ENCODE peak calls at places on chromosomes 11 and 22, in nine cellular contexts. M is posterior cingulate gyrus, V is endodermal cell, L is cardiac fibroblast, Y is gastrocnemius medialis, J is NCI-H1105, C is head of caudate nucleus, I is EL, Q is transverse colon. G is an unnamed sample.

GRCh38 chr11:19729141-19729540 is 16.5 kb downstream of the NAV2 start:
- DNase-seq in M (no peak), V (no peak), L (no peak), Y (no peak), J (no peak), C (no peak), I (no peak), Q (no peak), G (no peak)

GRCh38 chr11:69300124-69301032 is 6.4 kb downstream of the MYEOV start:
- DNase-seq in M (no peak), V (no peak), L (peak), Y (no peak), J (no peak), C (no peak), I (peak), Q (no peak), G (peak)

GRCh38 chr11:10829139-10829538 is 20.4 kb upstream of the EIF4G2 start:
- DNase-seq in M (no peak), V (no peak), L (no peak), Y (no peak), J (no peak), C (no peak), I (no peak), Q (no peak), G (no peak)

GRCh38 chr22:42202669-42203068 is 67.8 kb downstream of the TCF20 start:
- DNase-seq in M (no peak), V (peak), L (peak), Y (no peak), J (no peak), C (no peak), I (peak), Q (no peak), G (peak)

GRCh38 chr11:120652705-120653335 is 141.3 kb downstream of the GRIK4 start:
- DNase-seq in M (no peak), V (no peak), L (peak), Y (no peak), J (no peak), C (no peak), I (peak), Q (no peak), G (no peak)

GRCh38 chr11:108135845-108136599 is 14.7 kb downstream of the ACAT1 start:
- DNase-seq in M (no peak), V (no peak), L (peak), Y (no peak), J (no peak), C (no peak), I (peak), Q (no peak), G (peak)

GRCh38 chr22:37401401-37401859 is 25.8 kb downstream of the ELFN2 start:
- DNase-seq in M (no peak), V (no peak), L (peak), Y (no peak), J (no peak), C (no peak), I (no peak), Q (no peak), G (no peak)

GRCh38 chr22:33274941-33275443 is 216.8 kb upstream of the SYN3 start:
- DNase-seq in M (no peak), V (no peak), L (no peak), Y (no peak), J (no peak), C (no peak), I (no peak), Q (no peak), G (no peak)

GRCh38 chr11:44046202-44046601 is 1.6 kb upstream of the ACCSL start:
- DNase-seq in M (no peak), V (no peak), L (no peak), Y (no peak), J (no peak), C (no peak), I (no peak), Q (no peak), G (no peak)

GRCh38 chr11:79439893-79440450 is 858 bp downstream of the TENM4 start:
- DNase-seq in M (peak), V (peak), L (no peak), Y (no peak), J (peak), C (peak), I (peak), Q (no peak), G (peak)

G was measured in M059J.